ENCODE peak calls at places on chromosome 7, in seven cellular contexts. P, Y, O, R, N, G and Z are unnamed samples.

GRCh38 chr7:47303695-47304453 is 278.0 kb downstream of the TNS3 start:
- DNase-seq in R (peak; percentile 41), P (no peak), O (no peak), G (peak; percentile 77), Y (no peak), N (no peak), Z (no peak)

GRCh38 chr7:7176421-7177043 is 5.8 kb upstream of the C1GALT1 start:
- DNase-seq in N (peak; percentile 85), Y (peak; percentile 45), O (peak; percentile 91), P (peak; percentile 81), R (no peak), G (peak; percentile 70), Z (no peak)

GRCh38 chr7:108598858-108599257 is 29.2 kb downstream of the DNAJB9 start:
- DNase-seq in O (no peak), R (no peak), Y (no peak), N (no peak), P (no peak), G (no peak), Z (no peak)

GRCh38 chr7:108091461-108091831 is 38.7 kb downstream of the LAMB4 start:
- DNase-seq in R (no peak), P (peak; percentile 40), N (peak; percentile 55), O (no peak), G (peak; percentile 45), Y (no peak), Z (no peak)

GRCh38 chr7:42843209-42843800 is 68.6 kb downstream of the C7orf25 start:
- DNase-seq in Y (peak; percentile 29), P (peak; percentile 70), R (no peak), O (peak; percentile 31), N (peak; percentile 54), G (no peak), Z (peak; percentile 75)

GRCh38 chr7:126657599-126658358 is 595.0 kb downstream of the GRM8 start:
- DNase-seq in O (no peak), P (no peak), R (no peak), N (no peak), G (no peak), Y (no peak), Z (no peak)

GRCh38 chr7:106659369-106659962 is 1.5 kb downstream of the CCDC71L start:
- DNase-seq in N (no peak), Y (no peak), R (no peak), O (peak; percentile 18), P (no peak), G (no peak), Z (no peak)

GRCh38 chr7:133528796-133529195 is 275.9 kb downstream of the EXOC4 start:
- DNase-seq in P (no peak), N (no peak), R (no peak), O (no peak), G (no peak), Y (no peak), Z (no peak)

GRCh38 chr7:158662610-158663427 is 41.8 kb downstream of the NCAPG2 start:
- DNase-seq in P (no peak), O (no peak), N (no peak), R (no peak), G (no peak), Y (no peak), Z (no peak)

GRCh38 chr7:39621261-39621660 is 2.1 kb upstream of the RALA start:
- DNase-seq in Y (no peak), N (peak; percentile 74), O (peak; percentile 97), G (peak; percentile 25), R (no peak), P (no peak), Z (no peak)

GRCh38 chr7:26305048-26305868 is 13.6 kb downstream of the SNX10 start:
- DNase-seq in O (no peak), R (no peak), Y (no peak), N (peak; percentile 78), G (peak; percentile 76), P (no peak), Z (no peak)

GRCh38 chr7:111527545-111527944 is 34.7 kb downstream of the IMMP2L start:
- DNase-seq in Y (no peak), P (no peak), O (no peak), R (no peak), G (no peak), N (no peak), Z (no peak)

GRCh38 chr7:92260248-92260781 is 14.5 kb downstream of the ANKIB1 start:
- DNase-seq in P (peak; percentile 33), N (peak; percentile 41), G (peak; percentile 89), O (peak; percentile 29), Y (no peak), R (no peak), Z (no peak)

GRCh38 chr7:45869426-45869825 is 3.5 kb downstream of the CCDC201 start:
- DNase-seq in P (no peak), N (peak; percentile 59), Y (no peak), R (no peak), G (peak; percentile 54), O (peak; percentile 81), Z (no peak)

GRCh38 chr7:25850730-25851129 is 301.3 kb upstream of the NFE2L3 start:
- DNase-seq in G (no peak), O (no peak), P (no peak), N (no peak), Y (no peak), R (no peak), Z (no peak)

GRCh38 chr7:98250789-98251188 is 1.2 kb downstream of the TECPR1 start:
- DNase-seq in Y (no peak), R (no peak), N (no peak), G (no peak), P (peak; percentile 36), O (no peak), Z (no peak)

GRCh38 chr7:40715053-40715430 is 580.2 kb downstream of the SUGCT start:
- DNase-seq in P (no peak), R (no peak), N (no peak), Y (no peak), G (no peak), O (peak; percentile 31), Z (no peak)

GRCh38 chr7:129828989-129829676 is 123.6 kb downstream of the UBE2H start:
- DNase-seq in G (no peak), N (peak; percentile 16), R (no peak), Y (no peak), O (no peak), P (peak; percentile 72), Z (peak; percentile 44)

GRCh38 chr7:39386718-39387117 is 179.5 kb upstream of the YAE1 start:
- DNase-seq in R (no peak), N (no peak), Y (no peak), P (peak; percentile 8), O (no peak), G (no peak), Z (peak; percentile 48)

GRCh38 chr7:98357751-98358161 is 43.1 kb downstream of the BAIAP2L1 start:
- DNase-seq in O (peak; percentile 24), N (peak; percentile 76), R (no peak), G (peak; percentile 80), Y (no peak), P (no peak), Z (no peak)

GRCh38 chr7:130273081-130273699 is 6.5 kb downstream of the CPA2 start:
- DNase-seq in G (no peak), N (peak; percentile 88), O (peak; percentile 48), Y (peak; percentile 95), P (peak; percentile 99), R (peak; percentile 67), Z (peak; percentile 93)

GRCh38 chr7:81333004-81333403 is 414.2 kb upstream of the SEMA3C start:
- DNase-seq in O (peak; percentile 76), P (no peak), Y (no peak), N (peak; percentile 18), G (no peak), R (no peak), Z (no peak)

GRCh38 chr7:129298268-129298893 is 73.6 kb downstream of the AHCYL2 start:
- DNase-seq in Y (peak; percentile 26), P (peak; percentile 51), O (peak; percentile 51), R (no peak), N (peak; percentile 43), G (peak; percentile 9), Z (no peak)

GRCh38 chr7:12647364-12648219 is 39.8 kb upstream of the ARL4A start:
- DNase-seq in Y (no peak), G (peak; percentile 91), N (peak; percentile 61), P (peak; percentile 39), O (peak; percentile 68), R (no peak), Z (no peak)

GRCh38 chr7:140212100-140212881 is 35.5 kb upstream of the KDM7A start:
- DNase-seq in R (no peak), Y (no peak), N (no peak), P (no peak), O (peak; percentile 32), G (no peak), Z (no peak)

DNA sequence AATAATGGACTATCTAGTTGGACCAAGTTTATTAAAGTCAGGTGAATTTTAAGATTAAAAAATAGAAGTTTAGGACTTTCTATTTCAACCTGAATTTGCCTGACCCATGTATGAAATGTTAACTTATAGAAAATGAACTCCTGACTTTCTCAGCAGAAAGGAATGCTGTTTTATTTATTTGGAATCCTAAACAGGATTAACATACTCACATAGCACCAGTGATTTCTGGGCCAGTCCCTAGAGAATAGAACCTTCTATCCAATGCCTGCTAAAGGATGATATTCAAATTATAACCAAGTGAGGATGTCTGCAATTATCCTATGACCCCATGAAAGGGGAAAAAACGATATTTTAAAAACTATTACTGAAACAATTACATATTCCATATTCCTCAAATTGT is 148.8 kb downstream of the CHRM2 start:
- DNase-seq in O (peak; percentile 55), N (no peak), R (no peak), Y (no peak), P (no peak), G (no peak), Z (no peak)
- H4K8ac ChIP-seq in O (peak overlapping the region; percentile 88), N (no peak overlapping the region), R (no peak overlapping the region), Y (no peak overlapping the region), P (no peak overlapping the region), G (no peak overlapping the region), Z (no peak overlapping the region)

DNA sequence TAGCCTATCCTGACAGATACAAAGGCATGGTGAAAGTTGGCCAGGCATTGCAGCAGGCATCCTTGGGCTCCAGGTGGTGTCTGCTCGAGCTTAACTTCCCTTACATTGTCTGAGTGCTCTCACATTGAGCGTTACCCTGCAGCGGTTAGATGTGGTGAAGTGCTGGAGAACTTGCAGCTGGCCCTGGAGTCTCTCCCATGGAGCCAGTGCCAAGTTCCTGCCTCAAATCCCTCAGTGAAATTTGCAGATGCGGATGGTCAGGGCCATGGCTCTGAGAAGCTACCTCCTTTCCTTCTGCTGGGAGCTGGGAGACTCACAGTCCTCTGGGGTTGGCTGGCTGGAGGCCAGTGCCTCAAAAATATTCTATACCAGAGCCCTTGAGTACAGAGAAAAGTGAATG is 3.3 kb upstream of the ZNF746 start:
- DNase-seq in Y (no peak), O (no peak), G (no peak), R (no peak), N (no peak), P (no peak), Z (no peak)
- H2BK120ac ChIP-seq in Y (no peak overlapping the region), O (no peak overlapping the region), G (no peak overlapping the region), R (no peak overlapping the region), N (no peak overlapping the region), P (no peak overlapping the region), Z (no peak overlapping the region)

DNA sequence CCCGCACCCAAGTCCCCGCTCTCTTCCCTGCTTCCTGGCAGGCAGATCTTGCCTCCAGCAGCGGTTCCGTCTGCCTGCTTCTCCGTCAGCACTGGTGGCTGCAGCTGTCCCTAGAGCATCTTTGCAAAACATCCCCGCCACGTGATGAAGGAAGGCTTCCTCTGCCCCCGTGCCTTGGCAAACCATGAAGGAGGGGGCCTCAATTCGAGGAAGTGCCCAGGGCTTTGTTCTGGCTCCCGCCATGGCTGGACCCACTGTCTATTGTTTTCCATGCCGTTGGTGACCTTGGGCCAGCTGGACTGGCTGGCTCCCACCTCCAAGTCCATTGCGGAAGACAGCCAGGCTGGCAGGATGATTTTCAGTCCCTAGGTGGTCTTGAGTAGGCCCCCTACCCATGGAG is 13.2 kb upstream of the AQP1 start:
- DNase-seq in N (no peak), P (no peak), R (no peak), Y (no peak), G (no peak), O (no peak), Z (no peak)
- H3K23ac ChIP-seq in N (no peak overlapping the region), P (no peak overlapping the region), R (no peak overlapping the region), Y (no peak overlapping the region), G (no peak overlapping the region), O (no peak overlapping the region), Z (no peak overlapping the region)

GRCh38 chr7:96238474-96238873 is 83.4 kb downstream of the SLC25A13 start:
- DNase-seq in G (no peak), P (no peak), Y (no peak), N (no peak), R (no peak), O (no peak), Z (no peak)
- H4K8ac ChIP-seq in G (no peak overlapping the region), P (no peak overlapping the region), Y (no peak overlapping the region), N (no peak overlapping the region), R (no peak overlapping the region), O (no peak overlapping the region), Z (no peak overlapping the region)